ENCODE peak calls at places on chromosomes 5 and 9, in four cellular contexts. O is GM12878, T is K562, B is endothelial cell of umbilical vein. L is an unnamed sample.

GRCh38 chr9:72977670-72978069 is 24.8 kb upstream of the ALDH1A1 start:
- DNase-seq in B (no peak), T (no peak), O (no peak), L (no peak)

GRCh38 chr5:156261275-156261939 is 65.6 kb upstream of the SGCD start:
- DNase-seq in T (no peak), B (no peak), O (no peak), L (no peak)

GRCh38 chr9:121376214-121376830 is 6.3 kb upstream of the STOM start:
- DNase-seq in T (no peak), B (peak), O (no peak), L (peak)

GRCh38 chr9:134328341-134328840 is 2.1 kb downstream of the RXRA start:
- DNase-seq in B (peak), O (no peak), T (no peak), L (peak)

GRCh38 chr5:172150514-172151425 is 37.3 kb downstream of the STK10 start:
- DNase-seq in O (no peak), T (peak), B (no peak), L (peak)

GRCh38 chr5:1357946-1358725 is 13.2 kb upstream of the CLPTM1L start:
- DNase-seq in B (no peak), T (no peak), O (no peak), L (no peak)

GRCh38 chr5:103525366-103525765 is 37.2 kb downstream of the NUDT12 start:
- DNase-seq in T (no peak), B (no peak), O (no peak), L (no peak)

GRCh38 chr9:4894076-4894475 is 91.0 kb upstream of the JAK2 start:
- DNase-seq in T (no peak), O (no peak), B (no peak), L (peak)

GRCh38 chr9:133443982-133444381 is 15.8 kb upstream of the CACFD1 start:
- DNase-seq in O (no peak), B (no peak), T (no peak), L (peak)

GRCh38 chr5:149473441-149473840 is 77.8 kb downstream of the CSNK1A1 start:
- DNase-seq in O (no peak), T (no peak), B (no peak), L (no peak)

GRCh38 chr5:74123928-74124327 is 497.9 kb downstream of the ARHGEF28 start:
- DNase-seq in B (no peak), T (no peak), O (no peak), L (no peak)

GRCh38 chr9:2963307-2963706 is 119.4 kb upstream of the PUM3 start:
- DNase-seq in O (no peak), B (no peak), T (no peak), L (no peak)

GRCh38 chr9:135476981-135477380 is 2.6 kb upstream of the PPP1R26 start:
- DNase-seq in O (no peak), B (no peak), T (no peak), L (no peak)

GRCh38 chr5:51382759-51383493 is at the start of gene ISL1:
- DNase-seq in B (peak), O (no peak), T (peak), L (peak)

GRCh38 chr9:85569988-85570387 is 171.8 kb downstream of the AGTPBP1 start:
- DNase-seq in B (peak), T (peak), O (no peak), L (peak)

GRCh38 chr5:150789943-150790611 is 11.5 kb downstream of the SMIM3 start:
- DNase-seq in T (peak), B (peak), O (peak), L (peak)

GRCh38 chr5:60487885-60488425 is 212.0 kb downstream of the DEPDC1B start:
- DNase-seq in T (no peak), B (no peak), O (no peak), L (no peak)

GRCh38 chr5:14400611-14401010 is 181.0 kb upstream of the OTULINL start:
- DNase-seq in B (no peak), T (no peak), O (no peak), L (no peak)

GRCh38 chr5:142874537-142874936 is 104.4 kb downstream of the ARHGAP26 start:
- DNase-seq in B (peak), O (no peak), T (no peak), L (no peak)

GRCh38 chr9:136762915-136763648 is 1.2 kb downstream of the LCN15 start:
- DNase-seq in B (peak), O (no peak), T (peak), L (no peak)

GRCh38 chr5:73796164-73797141 is 170.5 kb downstream of the ARHGEF28 start:
- DNase-seq in O (peak), T (peak), B (peak), L (peak)

GRCh38 chr5:72185717-72186388 is 78.6 kb downstream of the MAP1B start:
- DNase-seq in B (no peak), O (no peak), T (no peak), L (no peak)

GRCh38 chr5:2740051-2740848 is 11.2 kb downstream of the IRX2 start:
- DNase-seq in O (no peak), T (no peak), B (no peak), L (no peak)

GRCh38 chr9:12774861-12775367 is at the start of gene LURAP1L:
- DNase-seq in T (peak), O (no peak), B (peak), L (peak)

GRCh38 chr9:30075451-30076199 is 2308.8 kb upstream of the ACO1 start:
- DNase-seq in B (no peak), O (peak), T (no peak), L (no peak)

GRCh38 chr9:113483676-113484257 is 20.2 kb downstream of the RGS3 start:
- DNase-seq in O (no peak), B (no peak), T (no peak), L (no peak)
- TF ChIP-seq FOS in O (no peak), B (no peak), T (no peak), L (no peak)

GRCh38 chr5:40746703-40747102 is 9.1 kb downstream of the TTC33 start:
- DNase-seq in B (peak), T (no peak), O (no peak), L (peak)
- TF ChIP-seq FOS in B (no peak), T (no peak), O (no peak), L (no peak)

DNA sequence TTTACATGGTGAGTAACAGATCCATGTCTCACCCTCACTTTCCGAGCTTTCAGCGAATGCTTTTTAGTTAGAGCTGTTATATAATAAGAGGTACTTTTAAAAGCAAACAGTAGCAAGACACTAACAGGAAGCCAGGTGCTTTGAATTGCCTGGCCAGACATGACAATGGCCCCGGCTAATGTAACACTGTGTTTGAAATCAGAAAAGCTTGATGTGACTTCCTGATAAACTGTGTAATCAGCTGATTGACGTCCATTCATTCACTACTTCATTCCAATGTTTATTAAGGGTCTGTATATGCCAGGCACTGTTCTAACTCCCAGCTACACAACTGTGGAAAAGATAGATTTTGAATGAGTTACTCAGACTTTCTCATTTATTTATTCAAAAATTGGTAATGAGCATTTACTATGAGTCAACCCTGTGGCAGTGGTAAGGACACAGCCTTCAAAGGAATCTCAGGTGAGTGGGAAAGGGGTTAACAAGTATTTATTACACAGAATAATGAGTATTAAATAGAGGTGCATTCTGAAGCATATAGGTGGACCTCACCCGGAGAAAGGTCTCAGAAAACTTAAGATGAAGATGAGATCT is 26.6 kb downstream of the DPYSL3 start:
- DNase-seq in B (peak), T (no peak), O (no peak), L (peak)
- TF ChIP-seq FOS in B (no peak), T (no peak), O (no peak), L (no peak)

DNA sequence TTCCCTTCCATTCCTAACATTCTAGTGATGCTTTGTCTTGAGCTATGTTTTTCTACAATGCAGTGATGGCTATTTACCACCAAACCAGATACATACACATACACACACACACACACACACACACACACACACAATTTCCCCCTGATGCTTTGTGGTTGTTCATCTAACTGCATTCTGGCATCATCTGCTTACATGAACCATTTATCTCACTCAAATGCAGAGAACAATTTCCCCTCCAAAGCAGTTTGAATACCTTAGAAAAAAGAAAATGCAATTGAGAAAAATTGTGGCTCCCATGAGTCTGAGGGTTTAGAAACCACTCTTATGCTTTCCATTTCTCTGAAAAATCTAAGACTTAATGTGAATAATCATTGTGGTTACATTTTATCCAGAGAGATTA is 1024.8 kb downstream of the TLE4 start:
- DNase-seq in T (no peak), B (no peak), O (no peak), L (no peak)
- TF ChIP-seq FOS in T (no peak), B (no peak), O (no peak), L (no peak)

DNA sequence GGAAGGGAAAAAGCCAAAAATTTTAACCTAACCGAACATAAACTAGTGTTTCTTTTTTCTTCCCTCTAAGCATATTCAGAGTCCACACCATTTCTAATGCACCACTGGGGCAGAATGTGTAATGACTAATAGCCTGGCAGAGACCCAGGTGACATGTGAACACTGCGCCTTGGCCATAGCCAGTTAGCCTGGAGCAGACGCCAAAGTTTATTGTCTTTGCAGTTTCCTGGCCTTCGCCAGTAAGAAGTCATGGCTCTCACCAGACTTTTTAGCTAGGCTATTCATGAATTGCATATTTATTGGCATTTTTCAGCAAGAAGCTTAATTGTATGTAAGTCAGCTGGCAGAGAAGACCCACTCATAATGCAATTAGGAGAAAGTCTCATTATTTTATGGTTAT is 182.8 kb upstream of the SLC27A6 start:
- DNase-seq in T (no peak), O (no peak), B (peak), L (peak)
- TF ChIP-seq FOS in T (no peak), O (no peak), B (peak), L (peak)

DNA sequence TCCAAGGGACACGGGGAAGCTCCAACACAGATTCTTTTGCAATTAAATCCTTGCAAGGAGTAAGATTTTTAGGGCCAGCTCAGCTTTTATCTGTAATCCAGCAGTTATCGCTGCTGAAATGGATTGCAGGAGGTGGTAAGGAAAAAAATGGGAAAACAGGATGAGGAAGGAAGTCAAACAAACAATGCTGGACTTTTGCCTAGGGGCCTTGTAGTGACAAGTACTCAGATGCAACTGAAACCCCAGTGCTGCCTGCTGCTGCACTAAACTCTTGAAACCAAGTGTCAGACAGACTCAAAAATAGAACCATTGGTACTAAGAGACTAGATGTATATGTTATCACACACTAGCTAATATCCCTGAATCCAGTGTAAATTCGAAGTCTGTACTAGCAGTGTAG is 309.2 kb downstream of the CTNND2 start:
- DNase-seq in O (no peak), B (no peak), T (no peak), L (no peak)
- TF ChIP-seq FOS in O (no peak), B (no peak), T (no peak), L (no peak)

GRCh38 chr5:93165559-93165958 is 415.5 kb downstream of the NR2F1-AS1 start:
- DNase-seq in T (no peak), B (no peak), O (no peak), L (no peak)

GRCh38 chr5:93163010-93163663 is 417.9 kb downstream of the NR2F1-AS1 start:
- DNase-seq in O (no peak), T (no peak), B (peak), L (peak)

GRCh38 chr5:93158841-93159240 is 422.2 kb downstream of the NR2F1-AS1 start:
- DNase-seq in T (no peak), B (no peak), O (no peak), L (no peak)

GRCh38 chr5:93164690-93165089 is 416.3 kb downstream of the NR2F1-AS1 start:
- DNase-seq in T (no peak), O (no peak), B (peak), L (peak)

GRCh38 chr5:93162201-93162654 is 418.8 kb downstream of the NR2F1-AS1 start:
- DNase-seq in O (no peak), T (no peak), B (peak), L (no peak)
- TF ChIP-seq FOS in O (no peak), T (no peak), B (peak), L (no peak)

GRCh38 chr9:69004836-69005235 is 9.1 kb downstream of the PRKACG start:
- DNase-seq in B (no peak), O (no peak), T (no peak), L (peak)
- TF ChIP-seq FOS in B (no peak), O (no peak), T (no peak), L (no peak)

GRCh38 chr5:161138751-161139455 is 286.9 kb upstream of the ATP10B start:
- DNase-seq in B (no peak), T (no peak), O (no peak), L (no peak)
- TF ChIP-seq FOS in B (no peak), T (no peak), O (no peak), L (no peak)

L was measured in IMR-90.